ENCODE peak calls at places on chromosomes 4 and X, in ten cellular contexts. One of them, this sample, is unnamed.

GRCh38 chr4:8744083-8744805 is 127.4 kb downstream of the HMX1 start:
- DNase-seq in heart right ventricle: no peak
- DNase-seq in astrocyte: no peak
- DNase-seq in mucosa of descending colon: no peak
- DNase-seq in mammary epithelial cell: no peak
- DNase-seq in left ventricle myocardium inferior: no peak
- DNase-seq in astrocyte of the cerebellum: no peak
- DNase-seq in nephron progenitor cell: no peak
- DNase-seq in neural crest cell: no peak
- DNase-seq in PC-3: no peak
- DNase-seq in this sample: no peak

GRCh38 chr4:74330295-74330750 is 22.1 kb downstream of the EPGN start:
- DNase-seq in heart right ventricle: no peak
- DNase-seq in astrocyte: no peak
- DNase-seq in mucosa of descending colon: no peak
- DNase-seq in mammary epithelial cell: no peak
- DNase-seq in left ventricle myocardium inferior: no peak
- DNase-seq in astrocyte of the cerebellum: no peak
- DNase-seq in nephron progenitor cell: no peak
- DNase-seq in neural crest cell: no peak
- DNase-seq in PC-3: no peak
- DNase-seq in this sample: no peak

GRCh38 chr4:112895785-112896184 is 153.7 kb upstream of the ANK2 start:
- DNase-seq in heart right ventricle: no peak
- DNase-seq in astrocyte: peak
- DNase-seq in mucosa of descending colon: no peak
- DNase-seq in mammary epithelial cell: peak
- DNase-seq in left ventricle myocardium inferior: no peak
- DNase-seq in astrocyte of the cerebellum: no peak
- DNase-seq in nephron progenitor cell: peak
- DNase-seq in neural crest cell: peak
- DNase-seq in PC-3: no peak
- DNase-seq in this sample: no peak

GRCh38 chr4:86356425-86356824 is 3.4 kb downstream of the MAPK10 start:
- DNase-seq in heart right ventricle: no peak
- DNase-seq in astrocyte: no peak
- DNase-seq in mucosa of descending colon: no peak
- DNase-seq in mammary epithelial cell: no peak
- DNase-seq in left ventricle myocardium inferior: no peak
- DNase-seq in astrocyte of the cerebellum: no peak
- DNase-seq in nephron progenitor cell: no peak
- DNase-seq in neural crest cell: no peak
- DNase-seq in PC-3: no peak
- DNase-seq in this sample: no peak

GRCh38 chr4:184165291-184165690 is 52.4 kb downstream of the ENPP6 start:
- DNase-seq in heart right ventricle: no peak
- DNase-seq in astrocyte: peak
- DNase-seq in mucosa of descending colon: no peak
- DNase-seq in mammary epithelial cell: peak
- DNase-seq in left ventricle myocardium inferior: no peak
- DNase-seq in astrocyte of the cerebellum: no peak
- DNase-seq in nephron progenitor cell: no peak
- DNase-seq in neural crest cell: no peak
- DNase-seq in PC-3: peak
- DNase-seq in this sample: no peak

GRCh38 chrX:63918611-63919010 is 133.6 kb upstream of the ARHGEF9 start:
- DNase-seq in heart right ventricle: peak
- DNase-seq in astrocyte: no peak
- DNase-seq in mucosa of descending colon: peak
- DNase-seq in mammary epithelial cell: peak
- DNase-seq in left ventricle myocardium inferior: no peak
- DNase-seq in astrocyte of the cerebellum: no peak
- DNase-seq in nephron progenitor cell: no peak
- DNase-seq in neural crest cell: no peak
- DNase-seq in PC-3: no peak
- DNase-seq in this sample: peak

GRCh38 chrX:63713510-63713909 is 71.5 kb downstream of the ARHGEF9 start:
- DNase-seq in heart right ventricle: peak
- DNase-seq in astrocyte: peak
- DNase-seq in mucosa of descending colon: no peak
- DNase-seq in mammary epithelial cell: no peak
- DNase-seq in left ventricle myocardium inferior: peak
- DNase-seq in astrocyte of the cerebellum: no peak
- DNase-seq in nephron progenitor cell: no peak
- DNase-seq in neural crest cell: no peak
- DNase-seq in PC-3: no peak
- DNase-seq in this sample: no peak

GRCh38 chr4:7649741-7650531 is 215.2 kb upstream of the PSAPL1 start:
- DNase-seq in heart right ventricle: no peak
- DNase-seq in astrocyte: peak
- DNase-seq in mucosa of descending colon: peak
- DNase-seq in mammary epithelial cell: peak
- DNase-seq in left ventricle myocardium inferior: no peak
- DNase-seq in astrocyte of the cerebellum: peak
- DNase-seq in nephron progenitor cell: no peak
- DNase-seq in neural crest cell: no peak
- DNase-seq in PC-3: peak
- DNase-seq in this sample: no peak

GRCh38 chr4:53421791-53422190 is 44.4 kb downstream of the FIP1L1 start:
- DNase-seq in heart right ventricle: no peak
- DNase-seq in astrocyte: no peak
- DNase-seq in mucosa of descending colon: no peak
- DNase-seq in mammary epithelial cell: no peak
- DNase-seq in left ventricle myocardium inferior: no peak
- DNase-seq in astrocyte of the cerebellum: no peak
- DNase-seq in nephron progenitor cell: no peak
- DNase-seq in neural crest cell: no peak
- DNase-seq in PC-3: no peak
- DNase-seq in this sample: no peak

GRCh38 chrX:141341341-141341740 is 99.0 kb upstream of the SPANXC start:
- DNase-seq in heart right ventricle: peak
- DNase-seq in astrocyte: peak
- DNase-seq in mucosa of descending colon: no peak
- DNase-seq in mammary epithelial cell: peak
- DNase-seq in left ventricle myocardium inferior: no peak
- DNase-seq in astrocyte of the cerebellum: peak
- DNase-seq in nephron progenitor cell: no peak
- DNase-seq in neural crest cell: no peak
- DNase-seq in PC-3: peak
- DNase-seq in this sample: no peak

GRCh38 chr4:76484654-76485053 is 49.6 kb downstream of the SHROOM3 start:
- DNase-seq in heart right ventricle: no peak
- DNase-seq in astrocyte: no peak
- DNase-seq in mucosa of descending colon: no peak
- DNase-seq in mammary epithelial cell: no peak
- DNase-seq in left ventricle myocardium inferior: no peak
- DNase-seq in astrocyte of the cerebellum: no peak
- DNase-seq in nephron progenitor cell: no peak
- DNase-seq in neural crest cell: no peak
- DNase-seq in PC-3: no peak
- DNase-seq in this sample: no peak

GRCh38 chr4:105560488-105560887 is 8.1 kb downstream of the ARHGEF38 start:
- DNase-seq in heart right ventricle: no peak
- DNase-seq in astrocyte: peak
- DNase-seq in mucosa of descending colon: no peak
- DNase-seq in mammary epithelial cell: peak
- DNase-seq in left ventricle myocardium inferior: no peak
- DNase-seq in astrocyte of the cerebellum: no peak
- DNase-seq in nephron progenitor cell: no peak
- DNase-seq in neural crest cell: no peak
- DNase-seq in PC-3: no peak
- DNase-seq in this sample: no peak

GRCh38 chr4:19888587-19888986 is 363.1 kb upstream of the SLIT2 start:
- DNase-seq in heart right ventricle: no peak
- DNase-seq in astrocyte: no peak
- DNase-seq in mucosa of descending colon: no peak
- DNase-seq in mammary epithelial cell: no peak
- DNase-seq in left ventricle myocardium inferior: no peak
- DNase-seq in astrocyte of the cerebellum: no peak
- DNase-seq in nephron progenitor cell: no peak
- DNase-seq in neural crest cell: no peak
- DNase-seq in PC-3: no peak
- DNase-seq in this sample: no peak

GRCh38 chr4:165328708-165329107 is 1.2 kb downstream of the MSMO1 start:
- DNase-seq in heart right ventricle: no peak
- DNase-seq in astrocyte: no peak
- DNase-seq in mucosa of descending colon: peak
- DNase-seq in mammary epithelial cell: no peak
- DNase-seq in left ventricle myocardium inferior: no peak
- DNase-seq in astrocyte of the cerebellum: no peak
- DNase-seq in nephron progenitor cell: no peak
- DNase-seq in neural crest cell: no peak
- DNase-seq in PC-3: no peak
- DNase-seq in this sample: no peak

GRCh38 chrX:96181571-96181970 is 503.1 kb upstream of the DIAPH2 start:
- DNase-seq in heart right ventricle: no peak
- DNase-seq in astrocyte: no peak
- DNase-seq in mucosa of descending colon: no peak
- DNase-seq in mammary epithelial cell: no peak
- DNase-seq in left ventricle myocardium inferior: no peak
- DNase-seq in astrocyte of the cerebellum: no peak
- DNase-seq in nephron progenitor cell: no peak
- DNase-seq in neural crest cell: no peak
- DNase-seq in PC-3: no peak
- DNase-seq in this sample: no peak

GRCh38 chrX:96182366-96182765 is 502.3 kb upstream of the DIAPH2 start:
- DNase-seq in heart right ventricle: no peak
- DNase-seq in astrocyte: no peak
- DNase-seq in mucosa of descending colon: peak
- DNase-seq in mammary epithelial cell: peak
- DNase-seq in left ventricle myocardium inferior: no peak
- DNase-seq in astrocyte of the cerebellum: no peak
- DNase-seq in nephron progenitor cell: peak
- DNase-seq in neural crest cell: peak
- DNase-seq in PC-3: peak
- DNase-seq in this sample: peak

GRCh38 chrX:96183843-96184242 is 500.8 kb upstream of the DIAPH2 start:
- DNase-seq in heart right ventricle: no peak
- DNase-seq in astrocyte: no peak
- DNase-seq in mucosa of descending colon: no peak
- DNase-seq in mammary epithelial cell: no peak
- DNase-seq in left ventricle myocardium inferior: no peak
- DNase-seq in astrocyte of the cerebellum: no peak
- DNase-seq in nephron progenitor cell: no peak
- DNase-seq in neural crest cell: no peak
- DNase-seq in PC-3: peak
- DNase-seq in this sample: no peak
- TF ChIP-seq CTCF in heart right ventricle: peak
- TF ChIP-seq CTCF in astrocyte: no peak
- TF ChIP-seq CTCF in mucosa of descending colon: no peak
- TF ChIP-seq CTCF in mammary epithelial cell: peak
- TF ChIP-seq CTCF in left ventricle myocardium inferior: peak
- TF ChIP-seq CTCF in astrocyte of the cerebellum: peak
- TF ChIP-seq CTCF in nephron progenitor cell: peak
- TF ChIP-seq CTCF in neural crest cell: peak
- TF ChIP-seq CTCF in PC-3: peak
- TF ChIP-seq CTCF in this sample: no peak

DNA sequence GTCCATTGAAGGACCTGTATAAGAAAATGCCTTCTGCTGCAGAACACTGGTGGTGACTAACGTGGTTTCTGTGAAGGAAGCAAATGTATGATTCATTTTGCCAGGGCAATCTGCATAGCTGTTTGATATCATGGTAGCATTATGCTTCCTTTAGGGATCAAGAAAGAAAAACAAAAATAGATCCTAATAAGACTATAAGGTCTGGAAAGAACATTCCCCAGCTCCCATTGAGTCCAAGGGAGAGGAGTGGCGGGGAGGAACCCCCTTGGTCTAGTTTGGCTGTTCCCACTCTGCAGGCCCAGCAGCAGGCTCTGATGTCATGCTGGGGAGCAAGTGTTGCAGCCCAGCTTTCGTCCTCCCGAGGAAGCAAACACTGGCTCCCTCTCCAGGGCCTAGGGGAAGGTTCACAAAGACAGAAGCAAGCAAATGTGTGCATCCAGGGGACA is 154.5 kb upstream of the GALNT7 start:
- DNase-seq in heart right ventricle: peak
- DNase-seq in astrocyte: peak
- DNase-seq in mucosa of descending colon: no peak
- DNase-seq in mammary epithelial cell: peak
- DNase-seq in left ventricle myocardium inferior: peak
- DNase-seq in astrocyte of the cerebellum: peak
- DNase-seq in nephron progenitor cell: peak
- DNase-seq in neural crest cell: peak
- DNase-seq in PC-3: peak
- DNase-seq in this sample: peak
- TF ChIP-seq CTCF in heart right ventricle: no peak
- TF ChIP-seq CTCF in astrocyte: peak
- TF ChIP-seq CTCF in mucosa of descending colon: no peak
- TF ChIP-seq CTCF in mammary epithelial cell: no peak
- TF ChIP-seq CTCF in left ventricle myocardium inferior: no peak
- TF ChIP-seq CTCF in astrocyte of the cerebellum: peak
- TF ChIP-seq CTCF in nephron progenitor cell: no peak
- TF ChIP-seq CTCF in neural crest cell: peak
- TF ChIP-seq CTCF in PC-3: peak
- TF ChIP-seq CTCF in this sample: no peak

GRCh38 chr4:35459045-35459444 is 785.3 kb downstream of the ARAP2 start:
- DNase-seq in heart right ventricle: no peak
- DNase-seq in astrocyte: no peak
- DNase-seq in mucosa of descending colon: no peak
- DNase-seq in mammary epithelial cell: no peak
- DNase-seq in left ventricle myocardium inferior: no peak
- DNase-seq in astrocyte of the cerebellum: no peak
- DNase-seq in nephron progenitor cell: no peak
- DNase-seq in neural crest cell: no peak
- DNase-seq in PC-3: no peak
- DNase-seq in this sample: no peak

GRCh38 chr4:35465096-35465495 is 779.2 kb downstream of the ARAP2 start:
- DNase-seq in heart right ventricle: no peak
- DNase-seq in astrocyte: no peak
- DNase-seq in mucosa of descending colon: no peak
- DNase-seq in mammary epithelial cell: no peak
- DNase-seq in left ventricle myocardium inferior: no peak
- DNase-seq in astrocyte of the cerebellum: no peak
- DNase-seq in nephron progenitor cell: no peak
- DNase-seq in neural crest cell: no peak
- DNase-seq in PC-3: no peak
- DNase-seq in this sample: no peak

GRCh38 chr4:35463251-35463952 is 780.9 kb downstream of the ARAP2 start:
- DNase-seq in heart right ventricle: no peak
- DNase-seq in astrocyte: no peak
- DNase-seq in mucosa of descending colon: no peak
- DNase-seq in mammary epithelial cell: no peak
- DNase-seq in left ventricle myocardium inferior: no peak
- DNase-seq in astrocyte of the cerebellum: no peak
- DNase-seq in nephron progenitor cell: no peak
- DNase-seq in neural crest cell: no peak
- DNase-seq in PC-3: no peak
- DNase-seq in this sample: no peak

GRCh38 chr4:35461931-35462659 is 782.2 kb downstream of the ARAP2 start:
- DNase-seq in heart right ventricle: no peak
- DNase-seq in astrocyte: no peak
- DNase-seq in mucosa of descending colon: no peak
- DNase-seq in mammary epithelial cell: no peak
- DNase-seq in left ventricle myocardium inferior: no peak
- DNase-seq in astrocyte of the cerebellum: no peak
- DNase-seq in nephron progenitor cell: no peak
- DNase-seq in neural crest cell: no peak
- DNase-seq in PC-3: peak
- DNase-seq in this sample: no peak
- TF ChIP-seq CTCF in heart right ventricle: no peak
- TF ChIP-seq CTCF in astrocyte: no peak
- TF ChIP-seq CTCF in mucosa of descending colon: no peak
- TF ChIP-seq CTCF in mammary epithelial cell: no peak
- TF ChIP-seq CTCF in left ventricle myocardium inferior: no peak
- TF ChIP-seq CTCF in astrocyte of the cerebellum: no peak
- TF ChIP-seq CTCF in nephron progenitor cell: no peak
- TF ChIP-seq CTCF in neural crest cell: no peak
- TF ChIP-seq CTCF in PC-3: peak
- TF ChIP-seq CTCF in this sample: no peak

GRCh38 chr4:82739292-82740190 is 59.1 kb downstream of the SCD5 start:
- DNase-seq in heart right ventricle: peak
- DNase-seq in astrocyte: no peak
- DNase-seq in mucosa of descending colon: peak
- DNase-seq in mammary epithelial cell: no peak
- DNase-seq in left ventricle myocardium inferior: peak
- DNase-seq in astrocyte of the cerebellum: no peak
- DNase-seq in nephron progenitor cell: peak
- DNase-seq in neural crest cell: peak
- DNase-seq in PC-3: peak
- DNase-seq in this sample: peak
- TF ChIP-seq CTCF in heart right ventricle: peak
- TF ChIP-seq CTCF in astrocyte: peak
- TF ChIP-seq CTCF in mucosa of descending colon: peak
- TF ChIP-seq CTCF in mammary epithelial cell: peak
- TF ChIP-seq CTCF in left ventricle myocardium inferior: peak
- TF ChIP-seq CTCF in astrocyte of the cerebellum: peak
- TF ChIP-seq CTCF in nephron progenitor cell: peak
- TF ChIP-seq CTCF in neural crest cell: peak
- TF ChIP-seq CTCF in PC-3: peak
- TF ChIP-seq CTCF in this sample: peak

This sample was measured in endothelial cell.